ENCODE peak calls at places on chromosomes 11 and 22, in seven cellular contexts. One of them, this sample, is unnamed.

GRCh38 chr11:83235825-83236224 is 42.3 kb downstream of the ANKRD42 start:
- DNase-seq in MM.1S: no peak
- DNase-seq in CD8-positive, alpha-beta T cell: no peak
- DNase-seq in esophagus squamous epithelium: no peak
- DNase-seq in lung: no peak
- DNase-seq in heart right ventricle: no peak
- DNase-seq in cardiac muscle cell: peak
- DNase-seq in this sample: no peak

GRCh38 chr11:130523166-130523565 is 74.7 kb downstream of the ADAMTS15 start:
- DNase-seq in MM.1S: no peak
- DNase-seq in heart right ventricle: no peak
- DNase-seq in lung: peak
- DNase-seq in cardiac muscle cell: no peak
- DNase-seq in esophagus squamous epithelium: no peak
- DNase-seq in CD8-positive, alpha-beta T cell: no peak
- DNase-seq in this sample: no peak

GRCh38 chr22:24118689-24119384 is 62.5 kb upstream of the SUSD2 start:
- DNase-seq in cardiac muscle cell: no peak
- DNase-seq in lung: no peak
- DNase-seq in heart right ventricle: peak
- DNase-seq in esophagus squamous epithelium: no peak
- DNase-seq in MM.1S: no peak
- DNase-seq in CD8-positive, alpha-beta T cell: no peak
- DNase-seq in this sample: no peak

GRCh38 chr11:33655842-33656600 is 44.6 kb downstream of the C11orf91 start:
- DNase-seq in lung: no peak
- DNase-seq in esophagus squamous epithelium: no peak
- DNase-seq in cardiac muscle cell: no peak
- DNase-seq in CD8-positive, alpha-beta T cell: no peak
- DNase-seq in heart right ventricle: no peak
- DNase-seq in MM.1S: no peak
- DNase-seq in this sample: peak

GRCh38 chr11:43943931-43944751 is 1.7 kb downstream of the C11orf96 start:
- DNase-seq in lung: no peak
- DNase-seq in MM.1S: peak
- DNase-seq in cardiac muscle cell: peak
- DNase-seq in CD8-positive, alpha-beta T cell: no peak
- DNase-seq in esophagus squamous epithelium: no peak
- DNase-seq in heart right ventricle: no peak
- DNase-seq in this sample: peak

GRCh38 chr11:44858796-44859527 is 91.7 kb downstream of the TP53I11 start:
- DNase-seq in lung: no peak
- DNase-seq in cardiac muscle cell: no peak
- DNase-seq in heart right ventricle: no peak
- DNase-seq in esophagus squamous epithelium: no peak
- DNase-seq in CD8-positive, alpha-beta T cell: no peak
- DNase-seq in MM.1S: no peak
- DNase-seq in this sample: no peak

GRCh38 chr11:104256525-104256924 is 92.6 kb upstream of the PDGFD start:
- DNase-seq in cardiac muscle cell: peak
- DNase-seq in heart right ventricle: no peak
- DNase-seq in esophagus squamous epithelium: no peak
- DNase-seq in CD8-positive, alpha-beta T cell: no peak
- DNase-seq in MM.1S: no peak
- DNase-seq in lung: no peak
- DNase-seq in this sample: peak

GRCh38 chr11:131447898-131448297 is 77.5 kb downstream of the NTM start:
- DNase-seq in MM.1S: no peak
- DNase-seq in heart right ventricle: no peak
- DNase-seq in lung: no peak
- DNase-seq in CD8-positive, alpha-beta T cell: no peak
- DNase-seq in esophagus squamous epithelium: no peak
- DNase-seq in cardiac muscle cell: no peak
- DNase-seq in this sample: no peak

GRCh38 chr11:128184981-128185380 is 402.4 kb downstream of the ETS1 start:
- DNase-seq in lung: no peak
- DNase-seq in MM.1S: no peak
- DNase-seq in CD8-positive, alpha-beta T cell: no peak
- DNase-seq in cardiac muscle cell: no peak
- DNase-seq in esophagus squamous epithelium: no peak
- DNase-seq in heart right ventricle: no peak
- DNase-seq in this sample: no peak

GRCh38 chr22:42227435-42227834 is 43.0 kb downstream of the TCF20 start:
- DNase-seq in MM.1S: no peak
- DNase-seq in CD8-positive, alpha-beta T cell: no peak
- DNase-seq in heart right ventricle: no peak
- DNase-seq in cardiac muscle cell: no peak
- DNase-seq in esophagus squamous epithelium: no peak
- DNase-seq in lung: no peak
- DNase-seq in this sample: no peak

GRCh38 chr22:43148581-43148980 is 2.8 kb upstream of the TSPO start:
- DNase-seq in CD8-positive, alpha-beta T cell: no peak
- DNase-seq in MM.1S: peak
- DNase-seq in lung: no peak
- DNase-seq in cardiac muscle cell: no peak
- DNase-seq in esophagus squamous epithelium: no peak
- DNase-seq in heart right ventricle: no peak
- DNase-seq in this sample: no peak

GRCh38 chr11:46617451-46618314 is at the start of gene ATG13:
- DNase-seq in lung: peak
- DNase-seq in CD8-positive, alpha-beta T cell: peak
- DNase-seq in MM.1S: peak
- DNase-seq in heart right ventricle: peak
- DNase-seq in cardiac muscle cell: peak
- DNase-seq in esophagus squamous epithelium: peak
- DNase-seq in this sample: peak

GRCh38 chr11:65912840-65913239 is 6.0 kb downstream of the C11orf68 start:
- DNase-seq in MM.1S: no peak
- DNase-seq in heart right ventricle: no peak
- DNase-seq in cardiac muscle cell: no peak
- DNase-seq in lung: no peak
- DNase-seq in CD8-positive, alpha-beta T cell: no peak
- DNase-seq in esophagus squamous epithelium: no peak
- DNase-seq in this sample: peak

GRCh38 chr11:62148271-62148980 is 24.6 kb downstream of the INCENP start:
- DNase-seq in cardiac muscle cell: no peak
- DNase-seq in esophagus squamous epithelium: no peak
- DNase-seq in lung: no peak
- DNase-seq in CD8-positive, alpha-beta T cell: no peak
- DNase-seq in MM.1S: no peak
- DNase-seq in heart right ventricle: no peak
- DNase-seq in this sample: no peak

GRCh38 chr22:50270302-50271010 is at the start of gene MAPK11:
- DNase-seq in MM.1S: peak
- DNase-seq in heart right ventricle: peak
- DNase-seq in cardiac muscle cell: peak
- DNase-seq in CD8-positive, alpha-beta T cell: peak
- DNase-seq in lung: peak
- DNase-seq in esophagus squamous epithelium: no peak
- DNase-seq in this sample: no peak

GRCh38 chr22:50269573-50270301 is 443 bp downstream of the MAPK11 start:
- DNase-seq in CD8-positive, alpha-beta T cell: peak
- DNase-seq in cardiac muscle cell: peak
- DNase-seq in lung: no peak
- DNase-seq in heart right ventricle: peak
- DNase-seq in MM.1S: no peak
- DNase-seq in esophagus squamous epithelium: no peak
- DNase-seq in this sample: no peak

GRCh38 chr22:50268655-50269113 is 1.5 kb downstream of the MAPK11 start:
- DNase-seq in CD8-positive, alpha-beta T cell: no peak
- DNase-seq in MM.1S: no peak
- DNase-seq in esophagus squamous epithelium: no peak
- DNase-seq in heart right ventricle: no peak
- DNase-seq in cardiac muscle cell: no peak
- DNase-seq in lung: no peak
- DNase-seq in this sample: no peak

GRCh38 chr22:50266994-50267393 is 3.2 kb downstream of the MAPK11 start:
- DNase-seq in lung: no peak
- DNase-seq in esophagus squamous epithelium: no peak
- DNase-seq in heart right ventricle: no peak
- DNase-seq in cardiac muscle cell: no peak
- DNase-seq in CD8-positive, alpha-beta T cell: no peak
- DNase-seq in MM.1S: no peak
- DNase-seq in this sample: no peak

GRCh38 chr22:50267591-50268390 is 2.4 kb downstream of the MAPK11 start:
- DNase-seq in heart right ventricle: peak
- DNase-seq in MM.1S: no peak
- DNase-seq in CD8-positive, alpha-beta T cell: peak
- DNase-seq in cardiac muscle cell: peak
- DNase-seq in lung: peak
- DNase-seq in esophagus squamous epithelium: no peak
- DNase-seq in this sample: peak
- TF ChIP-seq CTCF in heart right ventricle: peak
- TF ChIP-seq CTCF in MM.1S: no peak
- TF ChIP-seq CTCF in CD8-positive, alpha-beta T cell: no peak
- TF ChIP-seq CTCF in cardiac muscle cell: peak
- TF ChIP-seq CTCF in lung: peak
- TF ChIP-seq CTCF in esophagus squamous epithelium: peak
- TF ChIP-seq CTCF in this sample: peak

GRCh38 chr11:8732276-8732675 is 49.7 kb downstream of the RPL27A start:
- DNase-seq in heart right ventricle: no peak
- DNase-seq in cardiac muscle cell: no peak
- DNase-seq in CD8-positive, alpha-beta T cell: no peak
- DNase-seq in lung: no peak
- DNase-seq in esophagus squamous epithelium: no peak
- DNase-seq in MM.1S: peak
- DNase-seq in this sample: no peak

GRCh38 chr11:8732748-8733241 is 50.2 kb downstream of the RPL27A start:
- DNase-seq in lung: no peak
- DNase-seq in CD8-positive, alpha-beta T cell: no peak
- DNase-seq in heart right ventricle: peak
- DNase-seq in esophagus squamous epithelium: no peak
- DNase-seq in cardiac muscle cell: no peak
- DNase-seq in MM.1S: no peak
- DNase-seq in this sample: no peak

GRCh38 chr11:8730697-8731020 is 48.1 kb downstream of the RPL27A start:
- DNase-seq in cardiac muscle cell: no peak
- DNase-seq in MM.1S: no peak
- DNase-seq in lung: no peak
- DNase-seq in esophagus squamous epithelium: no peak
- DNase-seq in CD8-positive, alpha-beta T cell: no peak
- DNase-seq in heart right ventricle: no peak
- DNase-seq in this sample: no peak

GRCh38 chr11:8729837-8730696 is 47.5 kb downstream of the RPL27A start:
- DNase-seq in heart right ventricle: no peak
- DNase-seq in esophagus squamous epithelium: no peak
- DNase-seq in cardiac muscle cell: no peak
- DNase-seq in lung: no peak
- DNase-seq in MM.1S: no peak
- DNase-seq in CD8-positive, alpha-beta T cell: no peak
- DNase-seq in this sample: no peak

GRCh38 chr11:8731647-8732188 is 49.1 kb downstream of the RPL27A start:
- DNase-seq in heart right ventricle: no peak
- DNase-seq in lung: no peak
- DNase-seq in esophagus squamous epithelium: no peak
- DNase-seq in CD8-positive, alpha-beta T cell: no peak
- DNase-seq in cardiac muscle cell: no peak
- DNase-seq in MM.1S: no peak
- DNase-seq in this sample: no peak
- H3K27ac ChIP-seq in heart right ventricle: peak
- H3K27ac ChIP-seq in lung: no peak
- H3K27ac ChIP-seq in esophagus squamous epithelium: peak
- H3K27ac ChIP-seq in CD8-positive, alpha-beta T cell: no peak
- H3K27ac ChIP-seq in cardiac muscle cell: no peak
- H3K27ac ChIP-seq in MM.1S: peak
- H3K27ac ChIP-seq in this sample: no peak

GRCh38 chr11:47846998-47847397 is 1.2 kb downstream of the NUP160 start:
- DNase-seq in heart right ventricle: no peak
- DNase-seq in cardiac muscle cell: no peak
- DNase-seq in lung: no peak
- DNase-seq in esophagus squamous epithelium: no peak
- DNase-seq in MM.1S: no peak
- DNase-seq in CD8-positive, alpha-beta T cell: no peak
- DNase-seq in this sample: no peak

GRCh38 chr11:47847537-47847891 is 636 bp downstream of the NUP160 start:
- DNase-seq in MM.1S: no peak
- DNase-seq in heart right ventricle: no peak
- DNase-seq in lung: no peak
- DNase-seq in esophagus squamous epithelium: no peak
- DNase-seq in CD8-positive, alpha-beta T cell: no peak
- DNase-seq in cardiac muscle cell: no peak
- DNase-seq in this sample: no peak

GRCh38 chr11:47850337-47850736 is 2.2 kb upstream of the NUP160 start:
- DNase-seq in cardiac muscle cell: no peak
- DNase-seq in heart right ventricle: no peak
- DNase-seq in lung: no peak
- DNase-seq in MM.1S: peak
- DNase-seq in CD8-positive, alpha-beta T cell: no peak
- DNase-seq in esophagus squamous epithelium: no peak
- DNase-seq in this sample: no peak

GRCh38 chr11:47847892-47848635 is at the start of gene NUP160:
- DNase-seq in esophagus squamous epithelium: peak
- DNase-seq in lung: peak
- DNase-seq in CD8-positive, alpha-beta T cell: peak
- DNase-seq in cardiac muscle cell: peak
- DNase-seq in heart right ventricle: peak
- DNase-seq in MM.1S: peak
- DNase-seq in this sample: peak

GRCh38 chr11:47848636-47849155 is 546 bp upstream of the NUP160 start:
- DNase-seq in lung: no peak
- DNase-seq in esophagus squamous epithelium: no peak
- DNase-seq in CD8-positive, alpha-beta T cell: no peak
- DNase-seq in heart right ventricle: no peak
- DNase-seq in cardiac muscle cell: no peak
- DNase-seq in MM.1S: no peak
- DNase-seq in this sample: no peak
- TF ChIP-seq CTCF in lung: no peak
- TF ChIP-seq CTCF in esophagus squamous epithelium: peak
- TF ChIP-seq CTCF in CD8-positive, alpha-beta T cell: no peak
- TF ChIP-seq CTCF in heart right ventricle: no peak
- TF ChIP-seq CTCF in cardiac muscle cell: no peak
- TF ChIP-seq CTCF in MM.1S: no peak
- TF ChIP-seq CTCF in this sample: no peak

GRCh38 chr11:19880088-19880345 is 167.4 kb downstream of the NAV2 start:
- DNase-seq in CD8-positive, alpha-beta T cell: no peak
- DNase-seq in MM.1S: no peak
- DNase-seq in cardiac muscle cell: no peak
- DNase-seq in esophagus squamous epithelium: no peak
- DNase-seq in heart right ventricle: no peak
- DNase-seq in lung: no peak
- DNase-seq in this sample: no peak

GRCh38 chr11:19881185-19881584 is 168.5 kb downstream of the NAV2 start:
- DNase-seq in lung: no peak
- DNase-seq in cardiac muscle cell: no peak
- DNase-seq in heart right ventricle: no peak
- DNase-seq in esophagus squamous epithelium: no peak
- DNase-seq in MM.1S: no peak
- DNase-seq in CD8-positive, alpha-beta T cell: no peak
- DNase-seq in this sample: no peak

GRCh38 chr11:19878520-19878919 is 165.9 kb downstream of the NAV2 start:
- DNase-seq in cardiac muscle cell: no peak
- DNase-seq in lung: no peak
- DNase-seq in heart right ventricle: no peak
- DNase-seq in esophagus squamous epithelium: no peak
- DNase-seq in CD8-positive, alpha-beta T cell: no peak
- DNase-seq in MM.1S: no peak
- DNase-seq in this sample: no peak

GRCh38 chr11:19879309-19880087 is 166.9 kb downstream of the NAV2 start:
- DNase-seq in lung: no peak
- DNase-seq in MM.1S: no peak
- DNase-seq in CD8-positive, alpha-beta T cell: no peak
- DNase-seq in cardiac muscle cell: no peak
- DNase-seq in esophagus squamous epithelium: no peak
- DNase-seq in heart right ventricle: peak
- DNase-seq in this sample: no peak

GRCh38 chr11:19882356-19882755 is 169.7 kb downstream of the NAV2 start:
- DNase-seq in cardiac muscle cell: no peak
- DNase-seq in lung: no peak
- DNase-seq in CD8-positive, alpha-beta T cell: no peak
- DNase-seq in esophagus squamous epithelium: no peak
- DNase-seq in MM.1S: no peak
- DNase-seq in heart right ventricle: no peak
- DNase-seq in this sample: no peak
- H3K27ac ChIP-seq in cardiac muscle cell: no peak
- H3K27ac ChIP-seq in lung: no peak
- H3K27ac ChIP-seq in CD8-positive, alpha-beta T cell: no peak
- H3K27ac ChIP-seq in esophagus squamous epithelium: no peak
- H3K27ac ChIP-seq in MM.1S: no peak
- H3K27ac ChIP-seq in heart right ventricle: no peak
- H3K27ac ChIP-seq in this sample: no peak